ENCODE peak calls at places on chromosomes 4 and X, in four cellular contexts. One of them, this sample, is unnamed.

GRCh38 chrX:68132749-68133148 is 300.5 kb downstream of the OPHN1 start:
- DNase-seq in endodermal cell: no peak
- DNase-seq in pancreas: peak
- DNase-seq in suprapubic skin: no peak
- DNase-seq in this sample: no peak

GRCh38 chr4:72076562-72076961 is 44.8 kb downstream of the NPFFR2 start:
- DNase-seq in endodermal cell: no peak
- DNase-seq in pancreas: no peak
- DNase-seq in suprapubic skin: no peak
- DNase-seq in this sample: no peak

GRCh38 chr4:7854697-7855370 is 84.8 kb downstream of the AFAP1 start:
- DNase-seq in endodermal cell: no peak
- DNase-seq in pancreas: no peak
- DNase-seq in suprapubic skin: no peak
- DNase-seq in this sample: no peak

GRCh38 chr4:151417164-151417571 is 8.2 kb downstream of the FHIP1A start:
- DNase-seq in endodermal cell: no peak
- DNase-seq in pancreas: no peak
- DNase-seq in suprapubic skin: no peak
- DNase-seq in this sample: no peak

GRCh38 chr4:11399461-11399971 is 29.2 kb downstream of the HS3ST1 start:
- DNase-seq in endodermal cell: no peak
- DNase-seq in pancreas: peak
- DNase-seq in suprapubic skin: no peak
- DNase-seq in this sample: no peak

GRCh38 chr4:69497081-69497480 is 1.4 kb upstream of the UGT2B4 start:
- DNase-seq in endodermal cell: no peak
- DNase-seq in pancreas: no peak
- DNase-seq in suprapubic skin: no peak
- DNase-seq in this sample: no peak

GRCh38 chrX:136589966-136590365 is 58.0 kb downstream of the VGLL1 start:
- DNase-seq in endodermal cell: no peak
- DNase-seq in pancreas: no peak
- DNase-seq in suprapubic skin: no peak
- DNase-seq in this sample: no peak

GRCh38 chrX:53088136-53088974 is 5.6 kb upstream of the KANTR start:
- DNase-seq in endodermal cell: peak
- DNase-seq in pancreas: peak
- DNase-seq in suprapubic skin: peak
- DNase-seq in this sample: peak

GRCh38 chr4:152422817-152423320 is 113.0 kb downstream of the FBXW7 start:
- DNase-seq in endodermal cell: no peak
- DNase-seq in pancreas: no peak
- DNase-seq in suprapubic skin: no peak
- DNase-seq in this sample: no peak

GRCh38 chrX:7372843-7373525 is 225.0 kb upstream of the PUDP start:
- DNase-seq in endodermal cell: no peak
- DNase-seq in pancreas: no peak
- DNase-seq in suprapubic skin: no peak
- DNase-seq in this sample: no peak

GRCh38 chr4:123870283-123870876 is 473.8 kb downstream of the SPRY1 start:
- DNase-seq in endodermal cell: no peak
- DNase-seq in pancreas: no peak
- DNase-seq in suprapubic skin: no peak
- DNase-seq in this sample: no peak

GRCh38 chr4:123216946-123217345 is 179.6 kb upstream of the SPRY1 start:
- DNase-seq in endodermal cell: no peak
- DNase-seq in pancreas: no peak
- DNase-seq in suprapubic skin: no peak
- DNase-seq in this sample: no peak

GRCh38 chr4:140736669-140737343 is 19.4 kb downstream of the TBC1D9 start:
- DNase-seq in endodermal cell: no peak
- DNase-seq in pancreas: no peak
- DNase-seq in suprapubic skin: no peak
- DNase-seq in this sample: no peak

GRCh38 chr4:86302242-86302641 is 57.6 kb downstream of the MAPK10 start:
- DNase-seq in endodermal cell: no peak
- DNase-seq in pancreas: no peak
- DNase-seq in suprapubic skin: no peak
- DNase-seq in this sample: no peak

GRCh38 chr4:18815779-18816173 is 794.2 kb upstream of the LCORL start:
- DNase-seq in endodermal cell: no peak
- DNase-seq in pancreas: no peak
- DNase-seq in suprapubic skin: no peak
- DNase-seq in this sample: no peak

GRCh38 chrX:63755892-63756291 is 29.1 kb downstream of the ARHGEF9 start:
- DNase-seq in endodermal cell: no peak
- DNase-seq in pancreas: no peak
- DNase-seq in suprapubic skin: no peak
- DNase-seq in this sample: no peak

GRCh38 chrX:155052738-155053498 is 18.0 kb downstream of the CMC4 start:
- DNase-seq in endodermal cell: no peak
- DNase-seq in pancreas: no peak
- DNase-seq in suprapubic skin: no peak
- DNase-seq in this sample: no peak

GRCh38 chr4:10667651-10668341 is 16.8 kb downstream of the CLNK start:
- DNase-seq in endodermal cell: no peak
- DNase-seq in pancreas: no peak
- DNase-seq in suprapubic skin: no peak
- DNase-seq in this sample: no peak

GRCh38 chr4:23855912-23856605 is 33.8 kb downstream of the PPARGC1A start:
- DNase-seq in endodermal cell: no peak
- DNase-seq in pancreas: no peak
- DNase-seq in suprapubic skin: no peak
- DNase-seq in this sample: no peak

GRCh38 chrX:153433161-153433680 is 12.6 kb downstream of the TREX2 start:
- DNase-seq in endodermal cell: no peak
- DNase-seq in pancreas: no peak
- DNase-seq in suprapubic skin: no peak
- DNase-seq in this sample: no peak

GRCh38 chr4:2283199-2283711 is 21.3 kb upstream of the MXD4 start:
- DNase-seq in endodermal cell: no peak
- DNase-seq in pancreas: no peak
- DNase-seq in suprapubic skin: no peak
- DNase-seq in this sample: no peak

GRCh38 chr4:156596026-156596425 is 375.6 kb downstream of the PDGFC start:
- DNase-seq in endodermal cell: no peak
- DNase-seq in pancreas: no peak
- DNase-seq in suprapubic skin: no peak
- DNase-seq in this sample: no peak

GRCh38 chr4:100721077-100721476 is 203.3 kb upstream of the EMCN start:
- DNase-seq in endodermal cell: no peak
- DNase-seq in pancreas: no peak
- DNase-seq in suprapubic skin: no peak
- DNase-seq in this sample: no peak

GRCh38 chr4:158710814-158711213 is 12.4 kb downstream of the PPID start:
- DNase-seq in endodermal cell: no peak
- DNase-seq in pancreas: no peak
- DNase-seq in suprapubic skin: no peak
- DNase-seq in this sample: no peak

GRCh38 chr4:89000844-89001360 is 56.1 kb downstream of the FAM13A start:
- DNase-seq in endodermal cell: no peak
- DNase-seq in pancreas: no peak
- DNase-seq in suprapubic skin: no peak
- DNase-seq in this sample: no peak

GRCh38 chr4:163195247-163195765 is 28.6 kb upstream of the NAF1 start:
- DNase-seq in endodermal cell: no peak
- DNase-seq in pancreas: no peak
- DNase-seq in suprapubic skin: no peak
- DNase-seq in this sample: no peak

GRCh38 chr4:108512615-108513505 is 107.5 kb upstream of the RPL34 start:
- DNase-seq in endodermal cell: peak
- DNase-seq in pancreas: no peak
- DNase-seq in suprapubic skin: no peak
- DNase-seq in this sample: no peak

GRCh38 chr4:147799986-147800555 is 68.2 kb downstream of the ARHGAP10 start:
- DNase-seq in endodermal cell: no peak
- DNase-seq in pancreas: no peak
- DNase-seq in suprapubic skin: no peak
- DNase-seq in this sample: no peak

GRCh38 chrX:6228720-6229119 is at the start of gene NLGN4X:
- DNase-seq in endodermal cell: peak
- DNase-seq in pancreas: no peak
- DNase-seq in suprapubic skin: no peak
- DNase-seq in this sample: no peak
- H3K4me3 ChIP-seq in endodermal cell: peak
- H3K4me3 ChIP-seq in pancreas: no peak
- H3K4me3 ChIP-seq in suprapubic skin: no peak
- H3K4me3 ChIP-seq in this sample: peak

GRCh38 chr4:6722891-6723290 is 6.9 kb downstream of the BLOC1S4 start:
- DNase-seq in endodermal cell: no peak
- DNase-seq in pancreas: no peak
- DNase-seq in suprapubic skin: no peak
- DNase-seq in this sample: no peak

GRCh38 chr4:6718932-6719610 is 3.1 kb downstream of the BLOC1S4 start:
- DNase-seq in endodermal cell: no peak
- DNase-seq in pancreas: no peak
- DNase-seq in suprapubic skin: no peak
- DNase-seq in this sample: no peak

GRCh38 chr4:6719611-6720179 is 3.7 kb downstream of the BLOC1S4 start:
- DNase-seq in endodermal cell: no peak
- DNase-seq in pancreas: no peak
- DNase-seq in suprapubic skin: no peak
- DNase-seq in this sample: no peak

GRCh38 chr4:6721121-6721520 is 5.1 kb downstream of the BLOC1S4 start:
- DNase-seq in endodermal cell: no peak
- DNase-seq in pancreas: no peak
- DNase-seq in suprapubic skin: no peak
- DNase-seq in this sample: no peak

GRCh38 chr4:6720202-6720699 is 4.3 kb downstream of the BLOC1S4 start:
- DNase-seq in endodermal cell: peak
- DNase-seq in pancreas: peak
- DNase-seq in suprapubic skin: peak
- DNase-seq in this sample: no peak
- H3K27ac ChIP-seq in endodermal cell: no peak
- H3K27ac ChIP-seq in pancreas: no peak
- H3K27ac ChIP-seq in suprapubic skin: no peak
- H3K27ac ChIP-seq in this sample: no peak

GRCh38 chrX:130093271-130093670 is 17.0 kb downstream of the ELF4 start:
- DNase-seq in endodermal cell: no peak
- DNase-seq in pancreas: no peak
- DNase-seq in suprapubic skin: no peak
- DNase-seq in this sample: no peak

GRCh38 chrX:130094712-130095111 is 15.6 kb downstream of the ELF4 start:
- DNase-seq in endodermal cell: no peak
- DNase-seq in pancreas: no peak
- DNase-seq in suprapubic skin: no peak
- DNase-seq in this sample: no peak

GRCh38 chrX:130086414-130087207 is 23.7 kb downstream of the ELF4 start:
- DNase-seq in endodermal cell: no peak
- DNase-seq in pancreas: no peak
- DNase-seq in suprapubic skin: no peak
- DNase-seq in this sample: no peak

GRCh38 chrX:130095249-130095648 is 15.0 kb downstream of the ELF4 start:
- DNase-seq in endodermal cell: no peak
- DNase-seq in pancreas: no peak
- DNase-seq in suprapubic skin: no peak
- DNase-seq in this sample: no peak

GRCh38 chrX:130091976-130092522 is 18.2 kb downstream of the ELF4 start:
- DNase-seq in endodermal cell: peak
- DNase-seq in pancreas: no peak
- DNase-seq in suprapubic skin: no peak
- DNase-seq in this sample: no peak
- TF ChIP-seq CTCF in endodermal cell: peak
- TF ChIP-seq CTCF in pancreas: no peak
- TF ChIP-seq CTCF in suprapubic skin: no peak
- TF ChIP-seq CTCF in this sample: no peak

DNA sequence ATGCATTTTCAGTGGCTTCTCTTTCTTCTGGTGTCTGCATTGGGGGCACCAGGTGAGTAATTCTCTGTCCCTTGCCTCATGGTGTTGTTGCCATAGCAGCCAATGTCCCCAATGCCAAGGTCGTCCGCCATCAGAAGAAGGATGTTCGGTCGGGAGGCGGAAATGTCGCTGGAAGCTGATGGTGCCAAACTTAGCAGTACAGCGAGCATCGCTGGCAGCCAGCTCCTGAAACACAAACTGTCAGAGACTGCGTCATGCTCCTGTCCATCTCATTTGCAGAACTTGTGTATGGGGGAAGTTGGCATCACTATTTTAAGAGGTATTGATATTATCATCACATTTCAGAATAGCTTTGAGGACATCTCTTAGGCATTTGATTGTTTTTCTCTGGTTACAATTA is 29.1 kb upstream of the ARSD start:
- DNase-seq in endodermal cell: no peak
- DNase-seq in pancreas: no peak
- DNase-seq in suprapubic skin: no peak
- DNase-seq in this sample: no peak
- H3K4me3 ChIP-seq in endodermal cell: no peak
- H3K4me3 ChIP-seq in pancreas: no peak
- H3K4me3 ChIP-seq in suprapubic skin: no peak
- H3K4me3 ChIP-seq in this sample: no peak

DNA sequence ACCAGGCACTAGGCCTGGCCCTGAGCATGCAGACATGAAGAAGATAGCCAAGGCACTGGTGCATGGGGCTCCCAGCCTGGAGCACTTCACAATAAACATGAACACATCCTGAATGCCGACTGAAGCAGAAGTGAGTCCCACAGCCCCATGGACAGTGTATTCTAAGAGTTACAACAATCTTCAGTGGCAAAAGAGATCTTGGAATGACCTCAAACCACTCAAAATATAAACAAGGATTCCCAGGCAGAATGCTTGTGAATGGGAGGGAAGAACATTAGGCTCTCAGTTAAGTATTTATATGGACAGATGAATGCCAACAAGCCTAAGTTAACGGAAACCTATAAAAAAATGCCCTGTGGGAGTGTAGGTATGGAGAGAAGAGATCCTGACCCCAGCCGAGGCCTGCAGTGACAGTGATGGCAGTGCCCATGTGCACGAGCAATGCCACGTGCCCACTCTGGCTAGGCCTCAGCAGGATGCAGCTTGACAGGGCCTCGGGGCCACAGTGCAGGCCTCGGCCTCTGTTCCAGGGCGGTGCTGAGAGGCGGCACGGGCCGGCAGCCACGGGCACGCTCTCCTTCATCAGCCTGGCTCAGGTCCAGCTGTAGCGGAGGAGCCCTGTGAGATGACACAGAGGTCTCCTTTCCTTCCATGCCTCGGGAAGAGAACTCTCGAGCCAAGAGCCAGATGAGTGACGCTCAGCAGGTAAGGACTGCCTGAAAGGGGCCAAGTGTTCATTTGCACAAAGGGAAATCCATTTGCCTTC is 49.2 kb downstream of the IRF2 start:
- DNase-seq in endodermal cell: no peak
- DNase-seq in pancreas: no peak
- DNase-seq in suprapubic skin: no peak
- DNase-seq in this sample: no peak
- H3K27ac ChIP-seq in endodermal cell: no peak
- H3K27ac ChIP-seq in pancreas: no peak
- H3K27ac ChIP-seq in suprapubic skin: peak
- H3K27ac ChIP-seq in this sample: no peak

GRCh38 chr4:186366326-186366725 is 100.3 kb downstream of the F11 start:
- DNase-seq in endodermal cell: no peak
- DNase-seq in pancreas: no peak
- DNase-seq in suprapubic skin: no peak
- DNase-seq in this sample: no peak
- TF ChIP-seq CTCF in endodermal cell: peak
- TF ChIP-seq CTCF in pancreas: no peak
- TF ChIP-seq CTCF in suprapubic skin: no peak
- TF ChIP-seq CTCF in this sample: no peak

This sample was measured in coronary artery.